ENCODE peak calls at places on chromosomes 3 and 15, in eight cellular contexts. One of them, this sample, is unnamed.

GRCh38 chr3:146968204-146968651 is 363.1 kb upstream of the PLSCR5 start:
- DNase-seq in AG08395: peak; percentile 74
- DNase-seq in transverse colon: no peak
- DNase-seq in RCC 7860: peak; percentile 85
- DNase-seq in IMR-90: peak; percentile 80
- DNase-seq in neural progenitor cell: no peak
- DNase-seq in aorta: no peak
- DNase-seq in hippocampal formation: no peak
- DNase-seq in this sample: peak; percentile 31

GRCh38 chr3:12175137-12175593 is 16.5 kb upstream of the TIMP4 start:
- DNase-seq in AG08395: peak; percentile 55
- DNase-seq in transverse colon: no peak
- DNase-seq in RCC 7860: peak; percentile 20
- DNase-seq in IMR-90: peak; percentile 42
- DNase-seq in neural progenitor cell: no peak
- DNase-seq in aorta: no peak
- DNase-seq in hippocampal formation: no peak
- DNase-seq in this sample: no peak

GRCh38 chr3:195907730-195908438 is 467 bp downstream of the TNK2 start:
- DNase-seq in AG08395: no peak
- DNase-seq in transverse colon: peak; percentile 71
- DNase-seq in RCC 7860: peak; percentile 67
- DNase-seq in IMR-90: no peak
- DNase-seq in neural progenitor cell: no peak
- DNase-seq in aorta: peak; percentile 79
- DNase-seq in hippocampal formation: peak; percentile 52
- DNase-seq in this sample: no peak

GRCh38 chr3:71066356-71066755 is 517.2 kb downstream of the FOXP1 start:
- DNase-seq in AG08395: no peak
- DNase-seq in transverse colon: peak; percentile 43
- DNase-seq in RCC 7860: peak; percentile 21
- DNase-seq in IMR-90: no peak
- DNase-seq in neural progenitor cell: no peak
- DNase-seq in aorta: no peak
- DNase-seq in hippocampal formation: no peak
- DNase-seq in this sample: no peak

GRCh38 chr15:42131006-42131405 is 25.4 kb downstream of the PLA2G4F start:
- DNase-seq in AG08395: no peak
- DNase-seq in transverse colon: no peak
- DNase-seq in RCC 7860: no peak
- DNase-seq in IMR-90: no peak
- DNase-seq in neural progenitor cell: no peak
- DNase-seq in aorta: no peak
- DNase-seq in hippocampal formation: no peak
- DNase-seq in this sample: no peak

GRCh38 chr3:168865022-168865551 is 769.4 kb upstream of the GOLIM4 start:
- DNase-seq in AG08395: peak; percentile 12
- DNase-seq in transverse colon: no peak
- DNase-seq in RCC 7860: no peak
- DNase-seq in IMR-90: peak; percentile 48
- DNase-seq in neural progenitor cell: peak; percentile 24
- DNase-seq in aorta: no peak
- DNase-seq in hippocampal formation: no peak
- DNase-seq in this sample: peak; percentile 4

GRCh38 chr15:98667521-98668179 is 19.3 kb downstream of the IGF1R start:
- DNase-seq in AG08395: no peak
- DNase-seq in transverse colon: no peak
- DNase-seq in RCC 7860: no peak
- DNase-seq in IMR-90: no peak
- DNase-seq in neural progenitor cell: peak; percentile 14
- DNase-seq in aorta: no peak
- DNase-seq in hippocampal formation: no peak
- DNase-seq in this sample: no peak

GRCh38 chr3:169841171-169841570 is 28.5 kb upstream of the LRRC34 start:
- DNase-seq in AG08395: no peak
- DNase-seq in transverse colon: no peak
- DNase-seq in RCC 7860: no peak
- DNase-seq in IMR-90: no peak
- DNase-seq in neural progenitor cell: no peak
- DNase-seq in aorta: no peak
- DNase-seq in hippocampal formation: no peak
- DNase-seq in this sample: no peak

GRCh38 chr3:49132437-49133225 is at the start of gene LAMB2:
- DNase-seq in AG08395: peak; percentile 80
- DNase-seq in transverse colon: peak; percentile 79
- DNase-seq in RCC 7860: peak; percentile 52
- DNase-seq in IMR-90: peak; percentile 74
- DNase-seq in neural progenitor cell: peak; percentile 89
- DNase-seq in aorta: peak; percentile 93
- DNase-seq in hippocampal formation: peak; percentile 60
- DNase-seq in this sample: peak; percentile 89

GRCh38 chr3:24521306-24522154 is 26.9 kb upstream of the THRB start:
- DNase-seq in AG08395: peak; percentile 43
- DNase-seq in transverse colon: peak; percentile 62
- DNase-seq in RCC 7860: no peak
- DNase-seq in IMR-90: no peak
- DNase-seq in neural progenitor cell: peak; percentile 72
- DNase-seq in aorta: peak; percentile 86
- DNase-seq in hippocampal formation: no peak
- DNase-seq in this sample: peak; percentile 31

GRCh38 chr3:8499181-8499611 is 2.4 kb upstream of the LMCD1 start:
- DNase-seq in AG08395: no peak
- DNase-seq in transverse colon: no peak
- DNase-seq in RCC 7860: peak; percentile 39
- DNase-seq in IMR-90: no peak
- DNase-seq in neural progenitor cell: peak; percentile 90
- DNase-seq in aorta: no peak
- DNase-seq in hippocampal formation: peak; percentile 60
- DNase-seq in this sample: no peak

GRCh38 chr3:93989241-93989640 is 9.3 kb downstream of the ARL13B start:
- DNase-seq in AG08395: no peak
- DNase-seq in transverse colon: no peak
- DNase-seq in RCC 7860: no peak
- DNase-seq in IMR-90: no peak
- DNase-seq in neural progenitor cell: no peak
- DNase-seq in aorta: no peak
- DNase-seq in hippocampal formation: no peak
- DNase-seq in this sample: no peak

GRCh38 chr3:61315874-61316273 is 64.6 kb upstream of the FHIT start:
- DNase-seq in AG08395: peak; percentile 2
- DNase-seq in transverse colon: no peak
- DNase-seq in RCC 7860: no peak
- DNase-seq in IMR-90: no peak
- DNase-seq in neural progenitor cell: peak; percentile 66
- DNase-seq in aorta: no peak
- DNase-seq in hippocampal formation: no peak
- DNase-seq in this sample: no peak

GRCh38 chr3:2036096-2036495 is 62.6 kb upstream of the CNTN4 start:
- DNase-seq in AG08395: no peak
- DNase-seq in transverse colon: peak; percentile 8
- DNase-seq in RCC 7860: no peak
- DNase-seq in IMR-90: no peak
- DNase-seq in neural progenitor cell: no peak
- DNase-seq in aorta: no peak
- DNase-seq in hippocampal formation: no peak
- DNase-seq in this sample: no peak

GRCh38 chr3:150447631-150448465 is 39.8 kb downstream of the TSC22D2 start:
- DNase-seq in AG08395: no peak
- DNase-seq in transverse colon: no peak
- DNase-seq in RCC 7860: peak; percentile 67
- DNase-seq in IMR-90: no peak
- DNase-seq in neural progenitor cell: no peak
- DNase-seq in aorta: no peak
- DNase-seq in hippocampal formation: no peak
- DNase-seq in this sample: no peak

GRCh38 chr15:73344051-73344450 is 24.7 kb downstream of the HCN4 start:
- DNase-seq in AG08395: peak; percentile 27
- DNase-seq in transverse colon: no peak
- DNase-seq in RCC 7860: peak; percentile 65
- DNase-seq in IMR-90: peak; percentile 9
- DNase-seq in neural progenitor cell: no peak
- DNase-seq in aorta: no peak
- DNase-seq in hippocampal formation: no peak
- DNase-seq in this sample: peak; percentile 71

GRCh38 chr3:111730143-111730542 is 128.9 kb upstream of the PHLDB2 start:
- DNase-seq in AG08395: no peak
- DNase-seq in transverse colon: no peak
- DNase-seq in RCC 7860: no peak
- DNase-seq in IMR-90: no peak
- DNase-seq in neural progenitor cell: no peak
- DNase-seq in aorta: no peak
- DNase-seq in hippocampal formation: no peak
- DNase-seq in this sample: no peak

GRCh38 chr3:114860526-114860925 is 286.6 kb downstream of the ZBTB20 start:
- DNase-seq in AG08395: no peak
- DNase-seq in transverse colon: no peak
- DNase-seq in RCC 7860: no peak
- DNase-seq in IMR-90: no peak
- DNase-seq in neural progenitor cell: no peak
- DNase-seq in aorta: no peak
- DNase-seq in hippocampal formation: no peak
- DNase-seq in this sample: no peak

GRCh38 chr3:151837057-151837456 is 23.1 kb downstream of the AADAC start:
- DNase-seq in AG08395: peak; percentile 55
- DNase-seq in transverse colon: no peak
- DNase-seq in RCC 7860: peak; percentile 85
- DNase-seq in IMR-90: peak; percentile 89
- DNase-seq in neural progenitor cell: peak; percentile 42
- DNase-seq in aorta: no peak
- DNase-seq in hippocampal formation: no peak
- DNase-seq in this sample: peak; percentile 22

GRCh38 chr15:48459571-48460461 is 128.6 kb downstream of the DUT start:
- DNase-seq in AG08395: peak; percentile 58
- DNase-seq in transverse colon: no peak
- DNase-seq in RCC 7860: no peak
- DNase-seq in IMR-90: peak; percentile 79
- DNase-seq in neural progenitor cell: no peak
- DNase-seq in aorta: no peak
- DNase-seq in hippocampal formation: no peak
- DNase-seq in this sample: no peak